ENCODE peak calls at places on chromosomes 7 and 10, in four cellular contexts. P, J, L and O are unnamed samples.

GRCh38 chr10:49608166-49608758 is 1.8 kb upstream of the SLC18A3 start:
- DNase-seq in P (no peak), J (no peak), L (no peak), O (no peak)

GRCh38 chr7:159119026-159119741 is 25.5 kb downstream of the VIPR2 start:
- DNase-seq in P (no peak), J (no peak), L (no peak), O (no peak)

GRCh38 chr10:120734476-120735078 is 116.6 kb upstream of the WDR11 start:
- DNase-seq in P (no peak), J (no peak), L (no peak), O (no peak)

GRCh38 chr7:151080091-151080521 is 503 bp downstream of the FASTK start:
- DNase-seq in P (no peak), J (peak), L (no peak), O (no peak)

GRCh38 chr10:96840841-96841518 is 8.9 kb downstream of the LCOR start:
- DNase-seq in P (no peak), J (peak), L (peak), O (no peak)

GRCh38 chr10:34960983-34961382 is 129.2 kb downstream of the CUL2 start:
- DNase-seq in P (no peak), J (no peak), L (no peak), O (no peak)

GRCh38 chr7:151038951-151039849 is 9.1 kb upstream of the ASIC3 start:
- DNase-seq in P (peak), J (peak), L (no peak), O (no peak)

GRCh38 chr10:29041512-29042150 is 247.2 kb upstream of the LYZL1 start:
- DNase-seq in P (no peak), J (no peak), L (no peak), O (no peak)

GRCh38 chr10:77863446-77863845 is 63.1 kb downstream of the DLG5 start:
- DNase-seq in P (no peak), J (no peak), L (no peak), O (no peak)

GRCh38 chr7:93544686-93545085 is 29.8 kb downstream of the CALCR start:
- DNase-seq in P (no peak), J (no peak), L (no peak), O (no peak)

GRCh38 chr7:20993693-20994092 is 207.0 kb upstream of the SP8 start:
- DNase-seq in P (no peak), J (no peak), L (no peak), O (no peak)

GRCh38 chr10:129927351-129928120 is 36.5 kb downstream of the EBF3 start:
- DNase-seq in P (no peak), J (no peak), L (no peak), O (no peak)

GRCh38 chr10:75207079-75207867 is 3.3 kb upstream of the VDAC2 start:
- DNase-seq in P (no peak), J (no peak), L (no peak), O (no peak)

GRCh38 chr10:78411716-78412115 is 378.1 kb downstream of the RPS24 start:
- DNase-seq in P (no peak), J (no peak), L (no peak), O (no peak)

GRCh38 chr10:48187713-48188541 is 86.6 kb downstream of the FRMPD2 start:
- DNase-seq in P (no peak), J (peak), L (no peak), O (no peak)

GRCh38 chr7:36348771-36349170 is 40.9 kb upstream of the ANLN start:
- DNase-seq in P (no peak), J (no peak), L (no peak), O (no peak)

GRCh38 chr7:100825215-100825671 is 2.1 kb downstream of the EPHB4 start:
- DNase-seq in P (no peak), J (peak), L (no peak), O (no peak)

GRCh38 chr7:132142006-132142405 is 434.3 kb downstream of the PLXNA4 start:
- DNase-seq in P (no peak), J (no peak), L (no peak), O (no peak)

GRCh38 chr7:92609921-92610518 is 19.8 kb upstream of the FAM133B start:
- DNase-seq in P (no peak), J (no peak), L (no peak), O (no peak)

GRCh38 chr7:127504715-127505114 is 80.7 kb downstream of the GCC1 start:
- DNase-seq in P (no peak), J (peak), L (no peak), O (no peak)

GRCh38 chr7:103637080-103637479 is 191.1 kb upstream of the SLC26A5 start:
- DNase-seq in P (no peak), J (no peak), L (no peak), O (peak)

GRCh38 chr7:78265486-78265885 is 466.9 kb downstream of the PHTF2 start:
- DNase-seq in P (no peak), J (no peak), L (no peak), O (no peak)

GRCh38 chr10:97066877-97067555 is 118.7 kb downstream of the SLIT1 start:
- DNase-seq in P (no peak), J (no peak), L (no peak), O (no peak)

GRCh38 chr7:56175784-56176183 is 59.6 kb upstream of the NUPR2 start:
- DNase-seq in P (no peak), J (no peak), L (no peak), O (no peak)

GRCh38 chr7:105656922-105657521 is 75.7 kb upstream of the EFCAB10 start:
- DNase-seq in P (peak), J (no peak), L (peak), O (no peak)

GRCh38 chr7:137443616-137444015 is 100.1 kb upstream of the PTN start:
- DNase-seq in P (no peak), J (no peak), L (no peak), O (no peak)

GRCh38 chr7:4830176-4830575 is 31.7 kb downstream of the PAPOLB start:
- DNase-seq in P (no peak), J (peak), L (peak), O (no peak)

GRCh38 chr7:194257-194995 is 2.1 kb downstream of the FAM20C start:
- DNase-seq in P (no peak), J (peak), L (no peak), O (no peak)

GRCh38 chr10:94630017-94630688 is 53.4 kb upstream of the CYP2C18 start:
- DNase-seq in P (no peak), J (peak), L (peak), O (no peak)

GRCh38 chr10:102422586-102423129 is 2.0 kb downstream of the FBXL15 start:
- DNase-seq in P (no peak), J (peak), L (peak), O (peak)

GRCh38 chr7:44100458-44101303 is 3.5 kb upstream of the AEBP1 start:
- DNase-seq in P (no peak), J (peak), L (no peak), O (no peak)

GRCh38 chr7:124429923-124430322 is 335.7 kb downstream of the GPR37 start:
- DNase-seq in P (no peak), J (no peak), L (no peak), O (no peak)

GRCh38 chr7:121547341-121548092 is 151.4 kb upstream of the FAM3C start:
- DNase-seq in P (no peak), J (peak), L (peak), O (no peak)

GRCh38 chr7:22549667-22550513 is 49.9 kb upstream of the STEAP1B start:
- DNase-seq in P (no peak), J (peak), L (peak), O (no peak)

GRCh38 chr7:26454180-26454579 is 162.5 kb downstream of the SNX10 start:
- DNase-seq in P (no peak), J (no peak), L (no peak), O (no peak)

GRCh38 chr7:30470163-30470770 is 8.3 kb downstream of the NOD1 start:
- DNase-seq in P (no peak), J (no peak), L (no peak), O (no peak)
- H3K27ac ChIP-seq in P (no peak), J (peak), L (no peak), O (peak)

DNA sequence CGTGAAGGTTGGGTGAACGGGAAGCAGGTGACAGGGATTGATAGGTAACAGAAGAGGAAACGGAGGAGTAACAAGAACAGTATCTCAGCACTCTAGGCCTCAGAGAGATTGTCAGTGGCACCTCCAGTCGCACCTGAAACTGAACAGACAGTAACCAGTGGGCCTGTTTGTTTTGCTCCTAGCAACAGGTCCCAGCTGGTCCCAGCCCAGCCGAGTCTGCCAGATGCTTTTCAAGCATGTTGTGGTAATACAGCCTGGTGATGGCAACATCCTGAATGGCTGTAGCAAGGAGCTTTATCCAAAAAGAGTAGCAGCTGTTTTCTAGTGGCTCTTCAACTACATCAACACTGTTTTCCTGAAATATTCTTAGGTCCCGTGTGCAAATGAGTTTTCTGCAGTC is 4.7 kb downstream of the CACNB2 start:
- DNase-seq in P (no peak), J (no peak), L (no peak), O (no peak)
- H3K27ac ChIP-seq in P (no peak), J (no peak), L (no peak), O (no peak)

GRCh38 chr10:91344117-91344856 is 65.9 kb upstream of the HECTD2 start:
- DNase-seq in P (no peak), J (no peak), L (no peak), O (peak)
- H3K27ac ChIP-seq in P (no peak), J (no peak), L (no peak), O (no peak)

DNA sequence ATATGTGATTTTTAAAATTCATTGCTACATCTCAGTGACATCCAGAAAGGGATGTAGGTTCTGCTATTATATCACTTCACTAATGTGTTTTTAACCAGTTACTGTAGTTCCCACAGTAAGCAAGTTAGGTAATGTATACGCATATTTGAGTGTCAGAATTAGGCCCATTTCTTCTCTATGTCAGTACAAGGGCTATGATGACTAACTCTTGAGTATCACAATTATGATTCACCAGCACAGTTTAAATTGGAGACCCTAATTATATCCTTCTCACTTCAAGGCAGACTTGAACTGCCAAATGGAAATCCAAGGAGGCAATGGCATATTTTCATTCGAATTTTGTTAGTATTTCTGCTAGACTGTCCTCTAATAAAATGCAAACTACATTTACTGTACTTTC is 23.6 kb downstream of the BZW2 start:
- DNase-seq in P (no peak), J (no peak), L (no peak), O (no peak)
- H3K27ac ChIP-seq in P (no peak), J (peak), L (no peak), O (peak)

GRCh38 chr10:119687192-119688032 is 36.2 kb downstream of the BAG3 start:
- DNase-seq in P (no peak), J (peak), L (no peak), O (no peak)
- H3K27ac ChIP-seq in P (peak), J (peak), L (no peak), O (peak)

GRCh38 chr10:70350501-70350900 is 31.9 kb downstream of the LRRC20 start:
- DNase-seq in P (no peak), J (no peak), L (no peak), O (no peak)

GRCh38 chr10:70348228-70348850 is 34.1 kb downstream of the LRRC20 start:
- DNase-seq in P (no peak), J (peak), L (no peak), O (no peak)

GRCh38 chr10:70344144-70344543 is 38.3 kb downstream of the LRRC20 start:
- DNase-seq in P (no peak), J (no peak), L (no peak), O (no peak)

GRCh38 chr10:70346155-70346554 is 36.3 kb downstream of the LRRC20 start:
- DNase-seq in P (no peak), J (no peak), L (no peak), O (no peak)

DNA sequence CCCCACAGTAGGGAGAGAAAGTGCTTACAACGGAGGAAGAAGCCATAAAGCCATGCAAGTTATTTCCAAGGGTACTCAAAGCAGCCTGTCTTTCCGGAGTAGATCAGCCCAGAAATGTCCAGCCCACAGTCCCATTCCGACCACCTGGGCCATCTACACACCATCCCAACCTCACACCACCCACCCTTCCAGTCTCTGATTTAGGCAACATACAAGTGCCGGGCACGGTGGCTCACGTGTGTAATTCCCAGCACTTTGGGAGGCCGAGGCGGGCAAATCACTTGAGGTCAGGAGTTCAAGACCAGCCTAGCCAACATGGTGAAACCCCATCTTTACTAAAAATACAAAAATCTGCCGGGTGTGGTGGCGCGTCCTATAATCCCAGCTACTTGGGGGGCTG is 35.1 kb downstream of the LRRC20 start:
- DNase-seq in P (no peak), J (no peak), L (no peak), O (no peak)
- H3K27ac ChIP-seq in P (no peak), J (no peak), L (no peak), O (no peak)

DNA sequence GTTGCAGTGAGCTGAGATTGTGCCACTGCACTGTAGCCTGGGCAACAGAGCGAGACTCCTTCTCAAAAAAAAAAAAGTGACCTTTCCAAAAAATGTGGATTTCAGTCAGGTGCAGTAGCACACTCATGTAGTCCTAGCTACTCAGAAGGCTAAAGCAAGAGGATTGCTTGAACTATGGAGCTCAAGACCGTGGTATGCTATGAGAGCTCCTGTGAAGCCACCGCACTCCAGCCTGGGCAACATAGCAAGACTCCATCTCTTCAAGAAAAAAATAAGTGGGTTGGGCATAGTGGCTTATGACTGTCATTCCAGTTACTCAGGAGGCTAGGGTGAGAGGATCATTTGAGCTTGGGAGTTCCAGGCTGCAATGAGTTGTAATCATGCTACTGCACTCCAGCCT is 51.1 kb downstream of the TET1 start:
- DNase-seq in P (no peak), J (no peak), L (no peak), O (no peak)
- H3K27ac ChIP-seq in P (no peak), J (no peak), L (no peak), O (no peak)

DNA sequence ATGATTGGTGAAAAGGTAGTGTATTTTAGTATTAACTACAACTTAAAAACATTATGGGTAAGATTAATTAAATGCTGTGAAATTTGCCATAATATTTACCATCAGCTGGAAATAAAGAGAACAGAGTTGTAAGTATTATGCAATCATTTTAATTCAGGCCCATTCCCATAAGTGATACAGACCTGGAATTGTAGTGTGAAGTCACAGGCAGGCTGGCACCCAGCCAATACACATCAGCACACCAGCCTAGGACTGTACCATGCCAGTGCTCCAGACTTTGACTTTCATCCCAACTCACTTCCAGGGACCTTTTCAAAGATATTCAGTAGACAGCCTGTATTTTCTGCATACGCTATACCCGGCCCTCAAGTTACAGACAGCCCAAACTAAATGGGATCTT is 143.3 kb downstream of the TES start:
- DNase-seq in P (no peak), J (peak), L (no peak), O (no peak)
- H3K27ac ChIP-seq in P (no peak), J (peak), L (peak), O (peak)

DNA sequence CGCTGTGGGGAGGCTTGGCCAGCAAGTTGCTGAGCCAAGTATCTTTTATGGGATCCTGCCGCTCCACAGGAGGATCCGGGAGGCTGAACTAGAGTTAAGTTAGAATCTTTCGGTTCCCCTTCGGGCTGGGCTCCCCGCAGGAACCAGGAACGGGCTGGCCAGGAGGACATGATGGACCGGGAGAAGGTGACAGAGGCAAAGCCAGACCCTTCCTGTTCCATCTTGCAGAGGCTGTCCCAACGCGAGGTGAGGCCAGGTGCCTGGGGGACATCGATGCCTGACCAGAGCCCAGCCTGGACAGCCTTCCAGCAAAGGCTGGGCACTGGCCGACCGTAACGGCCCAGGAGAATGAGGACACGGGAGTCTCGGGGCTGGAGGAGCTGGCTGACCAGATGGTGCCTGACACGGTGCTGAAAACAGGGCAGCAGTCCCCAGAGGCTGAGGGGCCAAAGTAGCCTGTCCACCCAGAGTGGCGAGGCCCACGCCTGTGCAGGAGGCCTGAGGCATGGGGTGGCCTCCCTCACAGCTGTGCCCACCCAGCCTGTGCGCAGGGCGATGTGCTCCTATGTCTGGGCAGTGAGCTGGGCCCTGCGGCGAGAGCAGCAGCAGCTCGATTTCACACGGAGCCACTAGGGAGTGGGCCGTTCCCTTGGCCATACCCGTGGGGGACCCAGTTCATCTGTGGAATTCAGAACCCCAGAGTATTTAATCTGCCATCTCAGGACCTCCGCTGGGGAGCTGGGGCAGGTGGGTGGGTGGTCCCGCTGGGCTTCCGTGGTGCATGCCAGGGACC is 1.8 kb upstream of the PAOX start:
- DNase-seq in P (no peak), J (no peak), L (no peak), O (no peak)
- H3K27ac ChIP-seq in P (no peak), J (peak), L (no peak), O (no peak)